ENCODE peak calls at places on chromosomes 7 and 10, in eight cellular contexts. One of them, this sample, is unnamed.

GRCh38 chr10:24238527-24239247 is 29.7 kb downstream of the KIAA1217 start:
- DNase-seq in mesendoderm: peak; percentile 85
- DNase-seq in mammary epithelial cell: peak; percentile 91
- DNase-seq in upper lobe of right lung: no peak
- DNase-seq in NB4: no peak
- DNase-seq in lung: peak; percentile 42
- DNase-seq in AG04450: no peak
- DNase-seq in CD8-positive, alpha-beta memory T cell: no peak
- DNase-seq in this sample: no peak

GRCh38 chr10:114308470-114309110 is 69.5 kb downstream of the VWA2 start:
- DNase-seq in mesendoderm: no peak
- DNase-seq in mammary epithelial cell: no peak
- DNase-seq in upper lobe of right lung: no peak
- DNase-seq in NB4: no peak
- DNase-seq in lung: no peak
- DNase-seq in AG04450: no peak
- DNase-seq in CD8-positive, alpha-beta memory T cell: no peak
- DNase-seq in this sample: no peak

GRCh38 chr10:50421026-50421719 is 169.9 kb upstream of the ASAH2 start:
- DNase-seq in mesendoderm: peak; percentile 74
- DNase-seq in mammary epithelial cell: peak; percentile 29
- DNase-seq in upper lobe of right lung: no peak
- DNase-seq in NB4: peak; percentile 75
- DNase-seq in lung: peak; percentile 44
- DNase-seq in AG04450: no peak
- DNase-seq in CD8-positive, alpha-beta memory T cell: no peak
- DNase-seq in this sample: no peak

GRCh38 chr7:129843982-129844840 is 108.5 kb downstream of the UBE2H start:
- DNase-seq in mesendoderm: peak; percentile 44
- DNase-seq in mammary epithelial cell: no peak
- DNase-seq in upper lobe of right lung: no peak
- DNase-seq in NB4: peak; percentile 80
- DNase-seq in lung: no peak
- DNase-seq in AG04450: no peak
- DNase-seq in CD8-positive, alpha-beta memory T cell: no peak
- DNase-seq in this sample: peak; percentile 59

GRCh38 chr7:148914208-148914777 is 30.2 kb upstream of the EZH2 start:
- DNase-seq in mesendoderm: peak; percentile 35
- DNase-seq in mammary epithelial cell: peak; percentile 61
- DNase-seq in upper lobe of right lung: no peak
- DNase-seq in NB4: peak; percentile 90
- DNase-seq in lung: no peak
- DNase-seq in AG04450: peak; percentile 56
- DNase-seq in CD8-positive, alpha-beta memory T cell: no peak
- DNase-seq in this sample: no peak

GRCh38 chr7:132891554-132891953 is 190.3 kb downstream of the CHCHD3 start:
- DNase-seq in mesendoderm: no peak
- DNase-seq in mammary epithelial cell: no peak
- DNase-seq in upper lobe of right lung: no peak
- DNase-seq in NB4: no peak
- DNase-seq in lung: no peak
- DNase-seq in AG04450: no peak
- DNase-seq in CD8-positive, alpha-beta memory T cell: no peak
- DNase-seq in this sample: no peak

GRCh38 chr7:64494912-64495461 is 67.9 kb downstream of the ZNF680 start:
- DNase-seq in mesendoderm: no peak
- DNase-seq in mammary epithelial cell: no peak
- DNase-seq in upper lobe of right lung: no peak
- DNase-seq in NB4: no peak
- DNase-seq in lung: no peak
- DNase-seq in AG04450: no peak
- DNase-seq in CD8-positive, alpha-beta memory T cell: no peak
- DNase-seq in this sample: no peak

GRCh38 chr7:77698042-77698625 is 1.9 kb downstream of the RSBN1L start:
- DNase-seq in mesendoderm: no peak
- DNase-seq in mammary epithelial cell: no peak
- DNase-seq in upper lobe of right lung: no peak
- DNase-seq in NB4: peak; percentile 65
- DNase-seq in lung: no peak
- DNase-seq in AG04450: no peak
- DNase-seq in CD8-positive, alpha-beta memory T cell: no peak
- DNase-seq in this sample: no peak

GRCh38 chr7:121395494-121395960 is 581 bp downstream of the FAM3C start:
- DNase-seq in mesendoderm: peak; percentile 79
- DNase-seq in mammary epithelial cell: no peak
- DNase-seq in upper lobe of right lung: no peak
- DNase-seq in NB4: peak; percentile 68
- DNase-seq in lung: no peak
- DNase-seq in AG04450: no peak
- DNase-seq in CD8-positive, alpha-beta memory T cell: peak; percentile 55
- DNase-seq in this sample: peak; percentile 29

GRCh38 chr10:20768849-20769248 is 128.3 kb downstream of the NEBL start:
- DNase-seq in mesendoderm: peak; percentile 24
- DNase-seq in mammary epithelial cell: peak; percentile 11
- DNase-seq in upper lobe of right lung: no peak
- DNase-seq in NB4: peak; percentile 1
- DNase-seq in lung: no peak
- DNase-seq in AG04450: no peak
- DNase-seq in CD8-positive, alpha-beta memory T cell: no peak
- DNase-seq in this sample: peak; percentile 8

GRCh38 chr7:129468087-129468486 is 33.9 kb downstream of the STRIP2 start:
- DNase-seq in mesendoderm: no peak
- DNase-seq in mammary epithelial cell: peak; percentile 20
- DNase-seq in upper lobe of right lung: no peak
- DNase-seq in NB4: no peak
- DNase-seq in lung: no peak
- DNase-seq in AG04450: peak; percentile 10
- DNase-seq in CD8-positive, alpha-beta memory T cell: no peak
- DNase-seq in this sample: no peak

GRCh38 chr10:13585943-13586342 is 822 bp upstream of the PRPF18 start:
- DNase-seq in mesendoderm: no peak
- DNase-seq in mammary epithelial cell: no peak
- DNase-seq in upper lobe of right lung: no peak
- DNase-seq in NB4: no peak
- DNase-seq in lung: no peak
- DNase-seq in AG04450: no peak
- DNase-seq in CD8-positive, alpha-beta memory T cell: no peak
- DNase-seq in this sample: no peak

GRCh38 chr10:10941106-10941505 is 76.6 kb upstream of the CELF2 start:
- DNase-seq in mesendoderm: no peak
- DNase-seq in mammary epithelial cell: no peak
- DNase-seq in upper lobe of right lung: no peak
- DNase-seq in NB4: no peak
- DNase-seq in lung: no peak
- DNase-seq in AG04450: no peak
- DNase-seq in CD8-positive, alpha-beta memory T cell: no peak
- DNase-seq in this sample: no peak

GRCh38 chr10:62972103-62972502 is 155.9 kb upstream of the EGR2 start:
- DNase-seq in mesendoderm: no peak
- DNase-seq in mammary epithelial cell: peak; percentile 34
- DNase-seq in upper lobe of right lung: no peak
- DNase-seq in NB4: no peak
- DNase-seq in lung: no peak
- DNase-seq in AG04450: no peak
- DNase-seq in CD8-positive, alpha-beta memory T cell: no peak
- DNase-seq in this sample: no peak

GRCh38 chr7:35537067-35538023 is 157.6 kb downstream of the HERPUD2 start:
- DNase-seq in mesendoderm: peak; percentile 85
- DNase-seq in mammary epithelial cell: peak; percentile 53
- DNase-seq in upper lobe of right lung: peak; percentile 89
- DNase-seq in NB4: peak; percentile 79
- DNase-seq in lung: peak; percentile 76
- DNase-seq in AG04450: peak; percentile 18
- DNase-seq in CD8-positive, alpha-beta memory T cell: peak; percentile 68
- DNase-seq in this sample: peak; percentile 38

GRCh38 chr7:5553298-5553877 is 129.8 kb upstream of the TNRC18 start:
- DNase-seq in mesendoderm: no peak
- DNase-seq in mammary epithelial cell: no peak
- DNase-seq in upper lobe of right lung: peak; percentile 76
- DNase-seq in NB4: no peak
- DNase-seq in lung: no peak
- DNase-seq in AG04450: no peak
- DNase-seq in CD8-positive, alpha-beta memory T cell: no peak
- DNase-seq in this sample: no peak

GRCh38 chr10:190216-190615 is 55.0 kb downstream of the ZMYND11 start:
- DNase-seq in mesendoderm: no peak
- DNase-seq in mammary epithelial cell: no peak
- DNase-seq in upper lobe of right lung: no peak
- DNase-seq in NB4: no peak
- DNase-seq in lung: no peak
- DNase-seq in AG04450: no peak
- DNase-seq in CD8-positive, alpha-beta memory T cell: no peak
- DNase-seq in this sample: no peak

GRCh38 chr7:41436139-41436538 is 266.8 kb downstream of the INHBA start:
- DNase-seq in mesendoderm: no peak
- DNase-seq in mammary epithelial cell: peak; percentile 66
- DNase-seq in upper lobe of right lung: no peak
- DNase-seq in NB4: no peak
- DNase-seq in lung: no peak
- DNase-seq in AG04450: no peak
- DNase-seq in CD8-positive, alpha-beta memory T cell: no peak
- DNase-seq in this sample: no peak

GRCh38 chr7:26374665-26375373 is 83.2 kb downstream of the SNX10 start:
- DNase-seq in mesendoderm: no peak
- DNase-seq in mammary epithelial cell: no peak
- DNase-seq in upper lobe of right lung: no peak
- DNase-seq in NB4: no peak
- DNase-seq in lung: no peak
- DNase-seq in AG04450: no peak
- DNase-seq in CD8-positive, alpha-beta memory T cell: no peak
- DNase-seq in this sample: no peak

GRCh38 chr7:26372738-26373137 is 81.1 kb downstream of the SNX10 start:
- DNase-seq in mesendoderm: no peak
- DNase-seq in mammary epithelial cell: no peak
- DNase-seq in upper lobe of right lung: no peak
- DNase-seq in NB4: no peak
- DNase-seq in lung: no peak
- DNase-seq in AG04450: no peak
- DNase-seq in CD8-positive, alpha-beta memory T cell: no peak
- DNase-seq in this sample: no peak

GRCh38 chr7:26375604-26376207 is 84.0 kb downstream of the SNX10 start:
- DNase-seq in mesendoderm: peak; percentile 46
- DNase-seq in mammary epithelial cell: no peak
- DNase-seq in upper lobe of right lung: no peak
- DNase-seq in NB4: peak; percentile 66
- DNase-seq in lung: no peak
- DNase-seq in AG04450: no peak
- DNase-seq in CD8-positive, alpha-beta memory T cell: no peak
- DNase-seq in this sample: no peak

GRCh38 chr7:26379711-26380110 is 88.0 kb downstream of the SNX10 start:
- DNase-seq in mesendoderm: no peak
- DNase-seq in mammary epithelial cell: no peak
- DNase-seq in upper lobe of right lung: no peak
- DNase-seq in NB4: no peak
- DNase-seq in lung: no peak
- DNase-seq in AG04450: no peak
- DNase-seq in CD8-positive, alpha-beta memory T cell: no peak
- DNase-seq in this sample: no peak

DNA sequence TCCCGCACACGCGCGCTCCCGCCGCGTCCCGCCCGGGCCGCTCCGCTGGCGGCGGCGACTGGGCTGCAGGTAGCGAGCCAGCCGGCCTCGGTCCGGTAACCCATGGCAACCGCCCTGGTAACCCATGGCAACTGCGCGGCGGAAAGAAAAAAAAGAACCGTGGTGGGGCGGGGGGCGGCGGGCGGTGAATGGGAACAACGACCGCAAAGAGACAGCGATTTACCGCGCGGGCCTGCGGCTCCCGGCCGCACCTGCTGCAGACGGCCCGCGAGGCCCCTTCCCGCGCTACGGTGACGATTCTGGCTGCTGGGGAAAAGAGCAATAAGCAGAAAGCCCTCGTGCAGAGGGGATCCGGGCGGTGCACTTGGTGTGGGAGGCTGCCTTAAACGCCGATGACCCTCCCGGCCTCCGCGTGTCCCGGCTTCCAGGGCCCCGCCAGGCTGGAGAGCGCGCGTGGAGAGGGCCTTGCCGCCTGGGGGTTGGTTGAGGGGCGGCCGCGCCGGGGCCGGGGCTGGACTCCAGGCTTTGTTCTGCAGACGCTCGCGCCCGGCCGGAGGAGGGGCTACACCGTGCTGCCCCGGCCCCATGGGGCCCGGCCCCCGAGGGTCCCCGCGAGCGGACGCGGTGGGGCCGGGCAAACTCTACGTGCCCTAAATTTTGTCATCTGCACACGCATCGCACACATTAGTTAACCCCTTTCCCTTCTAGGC is 84.7 kb downstream of the SNX10 start:
- DNase-seq in mesendoderm: peak; percentile 73
- DNase-seq in mammary epithelial cell: no peak
- DNase-seq in upper lobe of right lung: peak; percentile 73
- DNase-seq in NB4: peak; percentile 74
- DNase-seq in lung: peak; percentile 30
- DNase-seq in AG04450: no peak
- DNase-seq in CD8-positive, alpha-beta memory T cell: peak; percentile 30
- DNase-seq in this sample: no peak
- H3K4me3 ChIP-seq in mesendoderm: peak overlapping the region; percentile 51
- H3K4me3 ChIP-seq in mammary epithelial cell: peak overlapping the region; percentile 39
- H3K4me3 ChIP-seq in upper lobe of right lung: peak overlapping the region; percentile 51
- H3K4me3 ChIP-seq in NB4: peak overlapping the region; percentile 56
- H3K4me3 ChIP-seq in lung: peak overlapping the region; percentile 56
- H3K4me3 ChIP-seq in AG04450: no peak overlapping the region
- H3K4me3 ChIP-seq in CD8-positive, alpha-beta memory T cell: peak overlapping the region; percentile 57
- H3K4me3 ChIP-seq in this sample: no peak overlapping the region

GRCh38 chr7:142860968-142861367 is 6.1 kb downstream of the EPHB6 start:
- DNase-seq in mesendoderm: no peak
- DNase-seq in mammary epithelial cell: no peak
- DNase-seq in upper lobe of right lung: no peak
- DNase-seq in NB4: no peak
- DNase-seq in lung: no peak
- DNase-seq in AG04450: no peak
- DNase-seq in CD8-positive, alpha-beta memory T cell: no peak
- DNase-seq in this sample: no peak
- H3K4me3 ChIP-seq in mesendoderm: no peak overlapping the region
- H3K4me3 ChIP-seq in mammary epithelial cell: no peak overlapping the region
- H3K4me3 ChIP-seq in upper lobe of right lung: no peak overlapping the region
- H3K4me3 ChIP-seq in NB4: no peak overlapping the region
- H3K4me3 ChIP-seq in lung: no peak overlapping the region
- H3K4me3 ChIP-seq in AG04450: no peak overlapping the region
- H3K4me3 ChIP-seq in CD8-positive, alpha-beta memory T cell: no peak overlapping the region
- H3K4me3 ChIP-seq in this sample: no peak overlapping the region

GRCh38 chr10:4242561-4243035 is 457.6 kb upstream of the KLF6 start:
- DNase-seq in mesendoderm: peak; percentile 52
- DNase-seq in mammary epithelial cell: peak; percentile 65
- DNase-seq in upper lobe of right lung: no peak
- DNase-seq in NB4: no peak
- DNase-seq in lung: no peak
- DNase-seq in AG04450: peak; percentile 71
- DNase-seq in CD8-positive, alpha-beta memory T cell: no peak
- DNase-seq in this sample: no peak
- H3K4me3 ChIP-seq in mesendoderm: no peak overlapping the region
- H3K4me3 ChIP-seq in mammary epithelial cell: peak overlapping the region; percentile 51
- H3K4me3 ChIP-seq in upper lobe of right lung: peak overlapping the region; percentile 20
- H3K4me3 ChIP-seq in NB4: no peak overlapping the region
- H3K4me3 ChIP-seq in lung: no peak overlapping the region
- H3K4me3 ChIP-seq in AG04450: peak overlapping the region; percentile 28
- H3K4me3 ChIP-seq in CD8-positive, alpha-beta memory T cell: no peak overlapping the region
- H3K4me3 ChIP-seq in this sample: no peak overlapping the region

GRCh38 chr7:27163776-27164380 is 1.5 kb downstream of the HOXA9 start:
- DNase-seq in mesendoderm: no peak
- DNase-seq in mammary epithelial cell: peak; percentile 27
- DNase-seq in upper lobe of right lung: peak; percentile 7
- DNase-seq in NB4: no peak
- DNase-seq in lung: no peak
- DNase-seq in AG04450: no peak
- DNase-seq in CD8-positive, alpha-beta memory T cell: no peak
- DNase-seq in this sample: no peak
- H3K4me3 ChIP-seq in mesendoderm: no peak overlapping the region
- H3K4me3 ChIP-seq in mammary epithelial cell: peak overlapping the region; percentile 7
- H3K4me3 ChIP-seq in upper lobe of right lung: peak overlapping the region; percentile 39
- H3K4me3 ChIP-seq in NB4: no peak overlapping the region
- H3K4me3 ChIP-seq in lung: no peak overlapping the region
- H3K4me3 ChIP-seq in AG04450: peak overlapping the region; percentile 58
- H3K4me3 ChIP-seq in CD8-positive, alpha-beta memory T cell: no peak overlapping the region
- H3K4me3 ChIP-seq in this sample: no peak overlapping the region

GRCh38 chr10:90855126-90855525 is 2.7 kb downstream of the HTR7 start:
- DNase-seq in mesendoderm: peak; percentile 54
- DNase-seq in mammary epithelial cell: peak; percentile 12
- DNase-seq in upper lobe of right lung: no peak
- DNase-seq in NB4: no peak
- DNase-seq in lung: no peak
- DNase-seq in AG04450: no peak
- DNase-seq in CD8-positive, alpha-beta memory T cell: no peak
- DNase-seq in this sample: no peak
- H3K4me3 ChIP-seq in mesendoderm: no peak overlapping the region
- H3K4me3 ChIP-seq in mammary epithelial cell: peak overlapping the region; percentile 95
- H3K4me3 ChIP-seq in upper lobe of right lung: no peak overlapping the region
- H3K4me3 ChIP-seq in NB4: no peak overlapping the region
- H3K4me3 ChIP-seq in lung: no peak overlapping the region
- H3K4me3 ChIP-seq in AG04450: no peak overlapping the region
- H3K4me3 ChIP-seq in CD8-positive, alpha-beta memory T cell: no peak overlapping the region
- H3K4me3 ChIP-seq in this sample: no peak overlapping the region